ENCODE peak calls at places on chromosomes 5 and 9, in eight cellular contexts. N is SK-MEL-5, W is A549, U is mucosa of descending colon, Y is Ammon's horn, K is NCI-H2029, A is osteocyte, T is cardiac fibroblast. J is an unnamed sample.

GRCh38 chr9:36949470-36949869 is 84.6 kb downstream of the PAX5 start:
- DNase-seq in Y (no peak), A (no peak), K (no peak), W (no peak), N (no peak), U (no peak), T (no peak), J (no peak)

GRCh38 chr9:96782241-96782640 is 4.4 kb upstream of the ZNF510 start:
- DNase-seq in T (no peak), W (no peak), Y (no peak), A (no peak), N (no peak), K (no peak), U (no peak), J (no peak)

GRCh38 chr5:58088941-58089340 is 370.9 kb downstream of the PLK2 start:
- DNase-seq in N (no peak), A (no peak), K (no peak), Y (no peak), U (no peak), W (peak), T (no peak), J (no peak)

GRCh38 chr9:14341437-14342133 is 27.6 kb upstream of the NFIB start:
- DNase-seq in W (no peak), K (no peak), N (no peak), A (no peak), Y (no peak), U (no peak), T (no peak), J (no peak)

GRCh38 chr5:61407706-61408105 is 75.6 kb downstream of the ZSWIM6 start:
- DNase-seq in N (no peak), A (no peak), U (no peak), K (no peak), T (no peak), Y (no peak), W (peak), J (no peak)

GRCh38 chr5:72854419-72854818 is 38.0 kb downstream of the TNPO1 start:
- DNase-seq in K (no peak), N (no peak), Y (no peak), T (no peak), U (no peak), A (no peak), W (no peak), J (no peak)

GRCh38 chr9:120481842-120482241 is 98.1 kb downstream of the CDK5RAP2 start:
- DNase-seq in W (no peak), A (no peak), K (no peak), N (no peak), T (no peak), U (no peak), Y (no peak), J (no peak)

GRCh38 chr9:114906922-114907571 is 23.3 kb downstream of the TNFSF8 start:
- DNase-seq in W (peak), T (peak), K (peak), A (peak), U (no peak), Y (peak), N (peak), J (peak)

GRCh38 chr5:31806566-31806965 is 167.6 kb downstream of the PDZD2 start:
- DNase-seq in U (no peak), A (no peak), T (no peak), W (no peak), N (no peak), K (no peak), Y (no peak), J (no peak)

GRCh38 chr5:159515909-159516415 is 185.7 kb upstream of the IL12B start:
- DNase-seq in Y (peak), A (peak), W (peak), T (peak), U (peak), N (peak), K (peak), J (peak)

GRCh38 chr9:68507098-68507795 is 33.4 kb downstream of the TMEM252 start:
- DNase-seq in U (no peak), W (peak), A (no peak), N (peak), Y (no peak), T (peak), K (no peak), J (peak)

GRCh38 chr5:78495800-78496199 is 135.4 kb downstream of the SCAMP1 start:
- DNase-seq in W (no peak), K (no peak), U (no peak), Y (no peak), A (no peak), N (no peak), T (no peak), J (no peak)

GRCh38 chr9:128553695-128554094 is 1.3 kb downstream of the SPTAN1 start:
- DNase-seq in Y (no peak), A (no peak), W (peak), K (no peak), T (peak), N (peak), U (no peak), J (no peak)

GRCh38 chr9:1709347-1709746 is 305.8 kb upstream of the SMARCA2 start:
- DNase-seq in N (peak), U (no peak), Y (no peak), A (no peak), T (no peak), W (peak), K (no peak), J (no peak)

GRCh38 chr5:109691248-109691574 is 1.5 kb downstream of the MAN2A1 start:
- DNase-seq in U (no peak), W (no peak), Y (no peak), A (no peak), T (no peak), K (peak), N (no peak), J (no peak)

GRCh38 chr5:74641778-74642542 is 1.4 kb upstream of the ENC1 start:
- DNase-seq in K (no peak), A (no peak), N (peak), T (peak), Y (peak), W (peak), U (peak), J (peak)

GRCh38 chr9:7147136-7148090 is 389.6 kb downstream of the KDM4C start:
- DNase-seq in K (no peak), T (no peak), Y (peak), W (no peak), U (peak), A (no peak), N (no peak), J (no peak)